ENCODE peak calls at places on chromosomes 1 and 21, in four cellular contexts. One of them, this sample, is unnamed.

GRCh38 chr1:215376544-215377264 is 190.4 kb upstream of the KCTD3 start:
- DNase-seq in neural progenitor cell: no peak
- DNase-seq in left lung: no peak
- DNase-seq in neural crest cell: no peak
- DNase-seq in this sample: no peak

GRCh38 chr1:230957580-230957989 is 21.1 kb downstream of the TTC13 start:
- DNase-seq in neural progenitor cell: no peak
- DNase-seq in left lung: no peak
- DNase-seq in neural crest cell: no peak
- DNase-seq in this sample: no peak

GRCh38 chr1:111556318-111557037 is 53.0 kb upstream of the ADORA3 start:
- DNase-seq in neural progenitor cell: no peak
- DNase-seq in left lung: no peak
- DNase-seq in neural crest cell: no peak
- DNase-seq in this sample: no peak

GRCh38 chr1:152886758-152887409 is 8.8 kb downstream of the SMCP start:
- DNase-seq in neural progenitor cell: no peak
- DNase-seq in left lung: no peak
- DNase-seq in neural crest cell: no peak
- DNase-seq in this sample: no peak

GRCh38 chr1:246947255-246947654 is 15.5 kb upstream of the AHCTF1 start:
- DNase-seq in neural progenitor cell: no peak
- DNase-seq in left lung: no peak
- DNase-seq in neural crest cell: no peak
- DNase-seq in this sample: no peak

GRCh38 chr21:22346576-22346975 is 1348.4 kb downstream of the NCAM2 start:
- DNase-seq in neural progenitor cell: no peak
- DNase-seq in left lung: no peak
- DNase-seq in neural crest cell: no peak
- DNase-seq in this sample: no peak

GRCh38 chr1:200674838-200675587 is 5.3 kb upstream of the DDX59 start:
- DNase-seq in neural progenitor cell: no peak
- DNase-seq in left lung: no peak
- DNase-seq in neural crest cell: no peak
- DNase-seq in this sample: no peak

GRCh38 chr1:227869851-227870305 is 54.4 kb downstream of the PRSS38 start:
- DNase-seq in neural progenitor cell: no peak
- DNase-seq in left lung: no peak
- DNase-seq in neural crest cell: no peak
- DNase-seq in this sample: no peak

GRCh38 chr1:72623299-72623708 is 341.0 kb upstream of the NEGR1 start:
- DNase-seq in neural progenitor cell: peak; percentile 66
- DNase-seq in left lung: no peak
- DNase-seq in neural crest cell: peak; percentile 1
- DNase-seq in this sample: no peak

GRCh38 chr1:193614817-193615216 is 428.4 kb upstream of the B3GALT2 start:
- DNase-seq in neural progenitor cell: no peak
- DNase-seq in left lung: no peak
- DNase-seq in neural crest cell: no peak
- DNase-seq in this sample: no peak

GRCh38 chr1:98035587-98035986 is 114.8 kb upstream of the DPYD start:
- DNase-seq in neural progenitor cell: no peak
- DNase-seq in left lung: no peak
- DNase-seq in neural crest cell: no peak
- DNase-seq in this sample: no peak

GRCh38 chr1:34642679-34643078 is 112.2 kb upstream of the GJB5 start:
- DNase-seq in neural progenitor cell: peak; percentile 42
- DNase-seq in left lung: no peak
- DNase-seq in neural crest cell: no peak
- DNase-seq in this sample: no peak
- TF ChIP-seq CTCF in neural progenitor cell: peak; percentile 53
- TF ChIP-seq CTCF in left lung: no peak
- TF ChIP-seq CTCF in neural crest cell: no peak
- TF ChIP-seq CTCF in this sample: no peak

DNA sequence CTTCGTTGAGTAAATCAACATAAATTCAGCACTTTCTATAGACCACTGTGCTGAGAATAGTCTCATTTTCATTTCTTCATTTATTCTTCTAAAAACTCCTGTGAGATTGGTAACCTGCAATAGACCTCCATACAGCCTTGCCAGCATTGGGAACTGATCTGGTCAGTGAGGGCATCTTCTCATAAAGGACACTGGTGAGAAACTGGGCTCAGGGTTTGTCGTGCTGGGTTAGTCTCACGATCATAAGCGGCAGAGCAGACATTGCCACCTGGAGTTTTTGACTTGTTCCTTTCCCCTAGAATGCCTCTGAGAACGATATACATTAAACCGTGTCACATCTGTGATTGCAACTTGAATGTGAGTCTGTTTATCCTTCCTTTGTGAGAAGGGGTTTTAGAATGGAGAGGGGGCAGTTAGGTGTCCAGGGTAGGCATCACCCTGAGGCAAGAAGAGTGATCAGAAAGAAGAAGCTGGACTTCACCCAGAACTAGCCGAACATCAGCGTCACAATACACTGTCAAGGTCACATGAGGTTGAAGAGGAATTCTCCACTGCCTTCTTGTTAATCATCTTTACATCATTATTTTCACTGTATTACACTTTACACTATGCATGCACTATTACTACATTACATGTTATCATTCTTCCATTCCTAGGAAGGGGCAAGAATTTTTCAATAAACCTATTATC is 1.4 kb upstream of the TTLL7 start:
- DNase-seq in neural progenitor cell: no peak
- DNase-seq in left lung: no peak
- DNase-seq in neural crest cell: no peak
- DNase-seq in this sample: no peak
- TF ChIP-seq CTCF in neural progenitor cell: no peak
- TF ChIP-seq CTCF in left lung: no peak
- TF ChIP-seq CTCF in neural crest cell: no peak
- TF ChIP-seq CTCF in this sample: no peak

DNA sequence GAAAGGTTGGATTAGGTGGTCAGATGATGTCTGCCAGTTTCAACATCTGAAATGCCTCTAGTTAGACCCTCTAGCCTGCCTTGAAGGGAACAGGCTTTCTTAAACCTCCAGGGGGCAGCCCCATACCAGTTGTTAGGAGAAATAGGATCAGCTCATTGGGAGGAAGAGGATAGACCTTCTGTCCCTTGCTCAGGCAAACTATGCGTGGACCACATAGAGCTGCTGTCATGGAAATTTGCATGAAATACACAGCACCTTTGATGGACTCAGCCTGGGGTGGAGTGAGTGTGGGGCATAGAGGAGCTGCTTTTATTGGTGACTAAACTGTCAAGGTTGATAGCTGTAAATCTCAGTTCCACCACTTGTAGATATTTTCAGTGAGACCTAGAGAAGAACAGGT is 38.4 kb upstream of the SPAG17 start:
- DNase-seq in neural progenitor cell: peak; percentile 74
- DNase-seq in left lung: no peak
- DNase-seq in neural crest cell: peak; percentile 42
- DNase-seq in this sample: peak; percentile 69
- TF ChIP-seq CTCF in neural progenitor cell: peak; percentile 71
- TF ChIP-seq CTCF in left lung: no peak
- TF ChIP-seq CTCF in neural crest cell: peak; percentile 63
- TF ChIP-seq CTCF in this sample: peak; percentile 68

GRCh38 chr1:213015099-213016050 is at the start of gene ANGEL2:
- DNase-seq in neural progenitor cell: peak; percentile 94
- DNase-seq in left lung: peak; percentile 98
- DNase-seq in neural crest cell: peak; percentile 88
- DNase-seq in this sample: peak; percentile 97
- TF ChIP-seq CTCF in neural progenitor cell: no peak
- TF ChIP-seq CTCF in left lung: no peak
- TF ChIP-seq CTCF in neural crest cell: no peak
- TF ChIP-seq CTCF in this sample: no peak

DNA sequence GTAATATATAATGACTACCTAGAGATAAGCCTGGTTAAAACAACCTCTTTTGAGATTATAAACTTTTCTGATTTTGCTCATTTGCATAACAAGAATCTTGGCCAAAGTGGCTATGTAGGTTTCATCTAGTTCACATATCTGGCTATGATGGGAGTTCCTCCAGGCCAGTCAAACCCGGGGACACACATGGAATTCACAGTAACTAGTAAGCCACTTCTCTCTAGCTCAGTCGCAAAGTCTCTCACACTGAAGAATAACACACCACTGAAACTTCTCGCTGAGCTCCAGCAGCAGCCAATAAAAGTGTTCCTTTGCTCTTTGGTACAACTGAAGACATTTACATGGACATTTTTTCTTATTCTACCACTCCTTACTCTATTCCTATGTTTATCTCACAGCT is 36.0 kb upstream of the GRIK1 start:
- DNase-seq in neural progenitor cell: no peak
- DNase-seq in left lung: no peak
- DNase-seq in neural crest cell: no peak
- DNase-seq in this sample: no peak
- TF ChIP-seq CTCF in neural progenitor cell: no peak
- TF ChIP-seq CTCF in left lung: no peak
- TF ChIP-seq CTCF in neural crest cell: no peak
- TF ChIP-seq CTCF in this sample: no peak